ENCODE peak calls at places on chromosomes 11 and 22, in eight cellular contexts. N, M, X, R, J, A, H and S are unnamed samples.

GRCh38 chr11:61766353-61766841 is 14.0 kb downstream of the MYRF start:
- DNase-seq in N (peak; percentile 44), M (no peak), X (no peak), R (peak; percentile 59), J (no peak), A (no peak), H (no peak), S (no peak)

GRCh38 chr11:89381094-89381493 is 110.1 kb downstream of the NOX4 start:
- DNase-seq in N (peak; percentile 96), M (no peak), X (no peak), R (peak; percentile 99), J (peak; percentile 74), A (no peak), H (no peak), S (no peak)

GRCh38 chr22:39898997-39899396 is 1.9 kb upstream of the GRAP2 start:
- DNase-seq in N (no peak), M (no peak), X (no peak), R (no peak), J (no peak), A (no peak), H (no peak), S (no peak)

GRCh38 chr11:82902086-82902485 is 550 bp downstream of the DDIAS start:
- DNase-seq in N (no peak), M (peak; percentile 53), X (no peak), R (no peak), J (no peak), A (no peak), H (no peak), S (no peak)

GRCh38 chr11:134560066-134560465 is 148.0 kb upstream of the B3GAT1 start:
- DNase-seq in N (no peak), M (no peak), X (no peak), R (no peak), J (no peak), A (peak; percentile 48), H (no peak), S (no peak)

GRCh38 chr11:44515085-44515484 is 50.4 kb upstream of the CD82 start:
- DNase-seq in N (no peak), M (no peak), X (no peak), R (no peak), J (no peak), A (no peak), H (no peak), S (no peak)

GRCh38 chr11:111510311-111510710 is 1.9 kb downstream of the BTG4 start:
- DNase-seq in N (no peak), M (no peak), X (no peak), R (peak; percentile 38), J (no peak), A (no peak), H (no peak), S (no peak)

GRCh38 chr11:19349340-19350025 is 108.7 kb upstream of the E2F8 start:
- DNase-seq in N (no peak), M (no peak), X (no peak), R (no peak), J (no peak), A (no peak), H (no peak), S (peak; percentile 47)

GRCh38 chr22:50361688-50362087 is 18.6 kb downstream of the PPP6R2 start:
- DNase-seq in N (no peak), M (no peak), X (no peak), R (no peak), J (no peak), A (no peak), H (peak; percentile 51), S (no peak)

GRCh38 chr11:118015385-118015841 is 29.2 kb downstream of the IL10RA start:
- DNase-seq in N (no peak), M (no peak), X (no peak), R (no peak), J (no peak), A (no peak), H (peak; percentile 62), S (no peak)

GRCh38 chr11:13329670-13330401 is 52.2 kb downstream of the BMAL1 start:
- DNase-seq in N (no peak), M (no peak), X (no peak), R (peak; percentile 64), J (no peak), A (no peak), H (no peak), S (no peak)

GRCh38 chr22:48099671-48100070 is 1337.2 kb downstream of the TBC1D22A start:
- DNase-seq in N (no peak), M (no peak), X (no peak), R (no peak), J (no peak), A (peak; percentile 32), H (no peak), S (no peak)

GRCh38 chr11:21635359-21635758 is 557.5 kb upstream of the ANO5 start:
- DNase-seq in N (no peak), M (no peak), X (no peak), R (no peak), J (no peak), A (no peak), H (no peak), S (no peak)

GRCh38 chr11:69974528-69974927 is 103.6 kb upstream of the ANO1 start:
- DNase-seq in N (no peak), M (no peak), X (no peak), R (no peak), J (no peak), A (no peak), H (no peak), S (no peak)

GRCh38 chr11:65703846-65704245 is 8.2 kb upstream of the KAT5 start:
- DNase-seq in N (no peak), M (no peak), X (no peak), R (no peak), J (no peak), A (no peak), H (no peak), S (no peak)

GRCh38 chr11:116384407-116384806 is 388.4 kb downstream of the BUD13 start:
- DNase-seq in N (no peak), M (no peak), X (no peak), R (no peak), J (no peak), A (no peak), H (no peak), S (no peak)

GRCh38 chr11:75453916-75454655 is 21.1 kb upstream of the KLHL35 start:
- DNase-seq in N (no peak), M (no peak), X (no peak), R (peak; percentile 89), J (no peak), A (no peak), H (no peak), S (peak; percentile 7)

GRCh38 chr22:41397143-41397811 is 15.5 kb downstream of the TEF start:
- DNase-seq in N (no peak), M (no peak), X (no peak), R (no peak), J (no peak), A (no peak), H (no peak), S (no peak)

GRCh38 chr22:48393041-48393370 is 1434.7 kb downstream of the BRD1 start:
- DNase-seq in N (no peak), M (no peak), X (no peak), R (no peak), J (no peak), A (no peak), H (no peak), S (no peak)

GRCh38 chr11:44112083-44112865 is 16.8 kb downstream of the EXT2 start:
- DNase-seq in N (peak; percentile 46), M (no peak), X (no peak), R (peak; percentile 70), J (no peak), A (no peak), H (no peak), S (peak; percentile 52)

GRCh38 chr11:115008774-115009173 is 330.4 kb downstream of the NXPE2 start:
- DNase-seq in N (no peak), M (no peak), X (no peak), R (no peak), J (no peak), A (no peak), H (no peak), S (no peak)

GRCh38 chr22:19641254-19641982 is 72.9 kb upstream of the SEPTIN5 start:
- DNase-seq in N (no peak), M (peak; percentile 94), X (peak; percentile 81), R (no peak), J (no peak), A (no peak), H (no peak), S (no peak)
- H3K4me3 ChIP-seq in N (no peak overlapping the region), M (no peak overlapping the region), X (peak overlapping the region; percentile 35), R (no peak overlapping the region), J (no peak overlapping the region), A (no peak overlapping the region), H (no peak overlapping the region), S (no peak overlapping the region)

GRCh38 chr22:37663521-37664140 is 5.1 kb downstream of the PDXP start:
- DNase-seq in N (peak; percentile 40), M (no peak), X (no peak), R (no peak), J (no peak), A (peak; percentile 83), H (no peak), S (no peak)
- H3K27ac ChIP-seq in N (no peak overlapping the region), M (no peak overlapping the region), X (no peak overlapping the region), R (peak overlapping the region; percentile 29), J (peak overlapping the region; percentile 13), A (peak overlapping the region; percentile 81), H (no peak overlapping the region), S (no peak overlapping the region)

DNA sequence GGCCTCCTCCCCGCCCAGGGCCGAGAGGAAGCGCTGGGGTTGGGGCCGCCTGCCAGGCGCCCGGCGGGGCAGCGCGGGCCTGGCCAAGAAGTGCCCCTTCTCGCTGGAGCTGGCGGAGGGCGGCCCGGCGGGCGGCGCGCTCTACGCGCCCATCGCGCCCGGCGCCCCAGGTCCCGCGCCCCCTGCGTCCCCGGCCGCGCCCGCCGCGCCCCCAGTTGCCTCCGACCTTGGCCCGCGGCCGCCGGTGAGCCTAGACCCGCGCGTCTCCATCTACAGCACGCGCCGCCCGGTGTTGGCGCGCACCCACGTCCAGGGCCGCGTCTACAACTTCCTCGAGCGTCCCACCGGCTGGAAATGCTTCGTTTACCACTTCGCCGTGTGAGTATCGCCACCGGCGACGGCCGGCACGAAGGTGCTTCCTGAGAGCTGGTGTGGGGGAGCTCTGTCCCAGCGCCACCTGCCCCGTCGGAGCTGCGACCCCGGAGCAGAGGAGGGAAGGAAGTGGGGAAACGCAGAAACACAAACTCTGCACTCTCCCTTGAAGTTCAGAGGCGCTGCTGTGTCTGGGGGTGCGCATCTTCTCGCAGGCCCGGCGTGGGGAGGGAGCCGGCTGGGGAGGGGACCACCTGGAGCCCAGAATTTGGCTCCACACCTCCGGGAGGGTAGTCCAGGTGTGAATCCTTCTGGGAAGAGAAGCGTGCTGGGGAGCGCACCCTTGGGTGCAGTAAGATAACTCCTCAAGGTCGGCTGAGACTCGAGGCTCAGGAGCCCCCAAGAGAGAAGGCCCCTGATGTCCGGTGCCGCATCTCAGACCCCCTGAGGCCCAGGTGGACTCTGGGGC is 519 bp downstream of the KCNQ1 start:
- DNase-seq in N (no peak), M (no peak), X (peak; percentile 36), R (no peak), J (peak; percentile 53), A (no peak), H (peak; percentile 44), S (peak; percentile 64)
- H3K27me3 ChIP-seq in N (peaks cover 49% of the 10 kb centered on the region), M (peaks cover 2% of the 10 kb centered on the region), X (peaks cover 98% of the 10 kb centered on the region), R (peaks cover 4% of the 10 kb centered on the region), J (no peaks in the 10 kb centered on the region), A (peaks cover 18% of the 10 kb centered on the region), H (no peaks in the 10 kb centered on the region), S (no peaks in the 10 kb centered on the region)

DNA sequence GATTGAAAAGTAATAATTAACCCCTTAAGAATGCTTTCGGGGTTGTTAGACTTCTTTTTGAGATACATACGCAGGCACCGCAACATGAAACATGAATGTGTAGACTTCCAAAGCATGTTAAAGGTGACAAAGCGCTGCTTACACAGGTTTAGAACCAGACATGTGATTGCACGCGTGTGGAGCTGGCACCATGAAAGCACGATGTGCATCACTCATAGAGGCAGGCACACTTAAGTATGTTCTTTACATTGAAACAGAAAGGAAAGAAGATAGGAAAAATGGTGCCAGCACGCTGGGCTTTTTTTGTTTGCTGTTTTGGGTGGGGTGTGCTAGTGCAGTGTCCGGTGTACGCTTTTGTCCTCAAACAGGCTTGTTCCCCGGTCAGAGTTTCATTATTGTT is 83.6 kb upstream of the PPARA start:
- DNase-seq in N (no peak), M (no peak), X (no peak), R (peak; percentile 72), J (peak; percentile 26), A (peak; percentile 63), H (peak; percentile 22), S (peak; percentile 14)
- H3K4me3 ChIP-seq in N (no peak overlapping the region), M (no peak overlapping the region), X (no peak overlapping the region), R (peak overlapping the region; percentile 43), J (no peak overlapping the region), A (peak overlapping the region; percentile 24), H (no peak overlapping the region), S (peak overlapping the region; percentile 52)